ENCODE peak calls at places on chromosomes 13 and 19, in five cellular contexts. B is spleen, L is Peyer's patch, C is NB4, U is A549. N is an unnamed sample.

GRCh38 chr13:100751826-100752225 is 77.2 kb upstream of the TMTC4 start:
- DNase-seq in B (no peak), L (no peak), C (no peak), U (no peak), N (peak; percentile 21)

GRCh38 chr19:57708641-57709354 is at the start of gene ZNF154:
- DNase-seq in B (peak; percentile 84), L (peak; percentile 73), C (no peak), U (no peak), N (peak; percentile 20)

GRCh38 chr19:2239771-2240770 is 3.4 kb downstream of the SF3A2 start:
- DNase-seq in B (no peak), L (peak; percentile 66), C (peak; percentile 33), U (no peak), N (peak; percentile 32)

GRCh38 chr13:47929156-47929555 is 71.9 kb downstream of the SUCLA2 start:
- DNase-seq in B (no peak), L (no peak), C (no peak), U (no peak), N (no peak)

GRCh38 chr19:4425531-4425930 is 23.1 kb downstream of the CHAF1A start:
- DNase-seq in B (no peak), L (no peak), C (no peak), U (no peak), N (no peak)

GRCh38 chr13:101917475-101917810 is 465.0 kb downstream of the ITGBL1 start:
- DNase-seq in B (no peak), L (no peak), C (no peak), U (no peak), N (peak; percentile 45)

GRCh38 chr13:26036383-26036782 is 15.4 kb downstream of the SHISA2 start:
- DNase-seq in B (no peak), L (no peak), C (no peak), U (no peak), N (no peak)

GRCh38 chr13:21022694-21023325 is 38.6 kb downstream of the LATS2 start:
- DNase-seq in B (no peak), L (no peak), C (no peak), U (no peak), N (no peak)

GRCh38 chr19:19451429-19452240 is 46.2 kb downstream of the GATAD2A start:
- DNase-seq in B (no peak), L (no peak), C (no peak), U (no peak), N (peak; percentile 72)

GRCh38 chr19:50928841-50929240 is 17.6 kb upstream of the KLK4 start:
- DNase-seq in B (no peak), L (no peak), C (no peak), U (peak; percentile 32), N (no peak)

GRCh38 chr19:19474950-19475781 is 40.2 kb downstream of the TSSK6 start:
- DNase-seq in B (peak; percentile 78), L (no peak), C (no peak), U (no peak), N (no peak)

GRCh38 chr13:25906211-25906661 is 145.6 kb downstream of the SHISA2 start:
- DNase-seq in B (no peak), L (no peak), C (no peak), U (no peak), N (no peak)

GRCh38 chr19:58037927-58038687 is 4.3 kb downstream of the ZSCAN1 start:
- DNase-seq in B (no peak), L (no peak), C (no peak), U (no peak), N (no peak)

GRCh38 chr13:39073983-39074382 is 35.7 kb downstream of the NHLRC3 start:
- DNase-seq in B (no peak), L (no peak), C (no peak), U (no peak), N (no peak)

GRCh38 chr13:55517312-55517711 is 1623.4 kb upstream of the PRR20A start:
- DNase-seq in B (no peak), L (no peak), C (peak; percentile 18), U (no peak), N (no peak)

DNA sequence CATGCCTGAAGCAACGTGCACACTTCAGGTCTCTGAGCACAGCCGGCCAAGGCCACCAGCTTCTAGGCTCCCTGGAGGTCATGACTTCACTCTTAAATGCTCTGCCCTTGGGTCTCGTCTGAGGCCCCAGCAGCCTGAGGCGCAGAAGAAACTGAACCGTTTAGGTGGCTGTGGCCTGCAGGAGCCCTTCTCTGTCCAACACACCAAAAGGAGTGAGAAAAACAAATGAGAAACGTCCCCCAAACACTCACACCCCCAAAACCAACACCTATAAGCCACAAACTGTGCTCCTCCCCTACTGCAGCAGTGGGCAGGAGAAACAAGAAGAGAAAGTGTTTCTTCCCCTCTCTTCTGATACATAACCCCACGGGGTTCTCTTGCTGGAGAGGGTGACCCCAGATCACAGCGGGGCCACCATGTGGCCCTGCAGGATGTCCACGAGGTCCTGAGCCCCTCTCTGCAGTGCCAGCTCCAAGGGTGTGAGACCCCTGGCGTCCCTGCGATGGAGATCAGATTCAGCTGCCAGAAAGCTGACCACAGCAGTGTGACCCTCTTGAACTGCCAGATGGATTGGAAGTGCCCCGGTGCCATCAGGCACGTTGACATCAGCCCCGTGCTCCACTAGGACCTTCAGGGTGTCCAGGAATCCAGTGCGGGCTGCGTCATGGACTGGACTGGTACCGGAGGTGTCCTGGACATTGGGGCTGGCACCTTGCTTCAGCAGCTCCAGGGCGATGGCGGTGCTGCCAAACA is 1.0 kb upstream of the KRI1 start:
- DNase-seq in B (peak; percentile 89), L (peak; percentile 73), C (peak; percentile 95), U (no peak), N (no peak)
- H3K4me3 ChIP-seq in B (peak overlapping the region; percentile 83), L (peak overlapping the region; percentile 77), C (peak overlapping the region; percentile 66), U (peak overlapping the region; percentile 75), N (peak overlapping the region; percentile 81)

GRCh38 chr19:41161903-41162302 is 31.1 kb upstream of the CYP2S1 start:
- DNase-seq in B (no peak), L (no peak), C (no peak), U (peak; percentile 74), N (no peak)

GRCh38 chr19:41172297-41173164 is 20.5 kb upstream of the CYP2S1 start:
- DNase-seq in B (no peak), L (no peak), C (no peak), U (no peak), N (peak; percentile 38)

GRCh38 chr19:41166888-41167804 is 25.9 kb upstream of the CYP2S1 start:
- DNase-seq in B (no peak), L (peak; percentile 88), C (no peak), U (no peak), N (no peak)
- TF ChIP-seq POLR2A in B (no peak), L (no peak), C (no peak), U (no peak), N (no peak)

GRCh38 chr13:78604782-78605611 is 1.6 kb upstream of the POU4F1 start:
- DNase-seq in B (no peak), L (no peak), C (peak; percentile 38), U (peak; percentile 61), N (no peak)
- TF ChIP-seq CTCF in B (no peak), L (no peak), C (no peak), U (no peak), N (no peak)

GRCh38 chr13:73870036-73870741 is 264.0 kb downstream of the KLF12 start:
- DNase-seq in B (no peak), L (no peak), C (no peak), U (no peak), N (no peak)
- H3K4me3 ChIP-seq in B (no peak overlapping the region), L (no peak overlapping the region), C (no peak overlapping the region), U (no peak overlapping the region), N (no peak overlapping the region)

DNA sequence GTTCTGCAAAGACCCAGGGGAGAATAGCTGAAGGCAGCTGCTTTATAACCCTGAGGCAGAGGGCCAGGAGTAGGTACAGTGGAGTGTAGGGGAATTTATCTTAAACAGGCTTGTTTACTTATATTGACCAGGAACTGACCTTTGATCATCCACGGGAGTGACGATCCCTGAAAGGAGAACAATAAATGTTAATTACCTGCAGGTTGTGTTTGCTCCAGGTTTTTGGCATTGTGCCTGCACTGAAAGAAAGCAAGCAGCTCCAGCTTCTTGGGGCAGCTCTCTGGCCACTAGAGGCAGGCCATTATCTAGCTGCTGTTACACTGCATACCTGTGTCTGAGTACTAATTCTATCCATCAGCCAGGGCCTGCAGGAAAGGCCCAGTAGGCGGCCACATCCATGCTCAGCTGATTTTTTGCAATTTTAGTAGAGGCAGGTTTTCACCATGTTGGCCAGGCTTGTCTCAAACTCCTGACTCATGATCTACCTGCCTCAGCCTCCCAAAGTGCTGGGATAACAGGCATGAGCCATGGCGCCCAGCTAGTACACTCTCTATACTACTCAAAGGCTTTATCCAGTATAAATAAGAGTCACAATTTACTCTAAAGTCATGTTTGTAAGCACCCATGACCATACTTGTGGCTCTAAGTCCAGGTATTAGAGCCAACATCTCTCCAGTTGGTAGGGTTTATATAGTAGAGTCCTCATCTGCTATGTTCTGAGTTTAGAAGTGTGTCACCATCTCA is 8.5 kb upstream of the ZNF91 start:
- DNase-seq in B (no peak), L (peak; percentile 87), C (no peak), U (no peak), N (no peak)
- TF ChIP-seq POLR2A in B (no peak), L (no peak), C (no peak), U (no peak), N (no peak)

GRCh38 chr19:1006711-1007398 is 6.6 kb downstream of the GRIN3B start:
- DNase-seq in B (no peak), L (no peak), C (no peak), U (no peak), N (no peak)
- TF ChIP-seq CTCF in B (no peak), L (no peak), C (no peak), U (no peak), N (no peak)

DNA sequence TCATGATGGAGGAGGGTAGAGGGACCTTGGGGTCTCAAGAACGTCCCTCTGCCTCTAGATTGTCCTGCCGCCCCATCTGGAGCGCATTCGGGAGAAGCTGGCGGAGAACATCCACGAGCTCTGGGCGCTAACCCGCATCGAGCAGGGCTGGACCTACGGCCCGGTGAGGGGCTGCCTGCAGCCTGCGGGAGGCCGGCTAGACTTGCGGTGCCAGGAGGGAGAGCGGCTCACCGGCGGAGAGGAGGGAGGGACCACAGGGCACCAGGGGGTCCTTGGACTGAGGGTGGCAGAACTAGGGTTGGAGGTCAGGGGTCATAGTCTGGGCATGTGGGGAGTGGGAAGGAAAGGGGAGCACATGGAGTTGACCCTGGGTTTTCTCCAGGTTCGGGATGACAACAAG is 29.9 kb downstream of the RYR1 start:
- DNase-seq in B (no peak), L (no peak), C (no peak), U (no peak), N (peak; percentile 56)
- H3K4me3 ChIP-seq in B (no peak overlapping the region), L (no peak overlapping the region), C (no peak overlapping the region), U (no peak overlapping the region), N (no peak overlapping the region)

N was measured in upper lobe of left lung.